ENCODE peak calls at places on chromosomes 4 and X, in four cellular contexts. U is A549, I is endodermal cell, N is colonic mucosa. V is an unnamed sample.

GRCh38 chrX:81120936-81121351 is 80.8 kb downstream of the HMGN5 start:
- DNase-seq in U (peak), I (peak), N (peak), V (no peak)

GRCh38 chr4:3483471-3483921 is 20.4 kb downstream of the DOK7 start:
- DNase-seq in N (no peak), U (no peak), I (no peak), V (peak)

GRCh38 chr4:158094413-158095110 is 78.3 kb downstream of the GASK1B start:
- DNase-seq in I (peak), U (peak), N (no peak), V (no peak)

GRCh38 chr4:4443821-4444220 is 56.9 kb downstream of the NSG1 start:
- DNase-seq in U (peak), I (no peak), N (no peak), V (no peak)

GRCh38 chr4:48254381-48255072 is 15.1 kb downstream of the TEC start:
- DNase-seq in U (no peak), I (no peak), N (no peak), V (no peak)

GRCh38 chr4:25821899-25822298 is 40.9 kb downstream of the SEL1L3 start:
- DNase-seq in U (no peak), N (no peak), I (no peak), V (no peak)

GRCh38 chrX:18833071-18833731 is 125.8 kb downstream of the PPEF1 start:
- DNase-seq in I (no peak), U (no peak), N (no peak), V (peak)

GRCh38 chrX:155179343-155179997 is 36.8 kb upstream of the VBP1 start:
- DNase-seq in I (no peak), N (no peak), U (no peak), V (no peak)

GRCh38 chrX:45266456-45266855 is 65.8 kb upstream of the DIPK2B start:
- DNase-seq in N (no peak), I (no peak), U (no peak), V (no peak)

GRCh38 chr4:4667643-4668081 is 125.8 kb upstream of the STX18 start:
- DNase-seq in U (no peak), I (peak), N (no peak), V (no peak)

GRCh38 chr4:65845169-65845568 is 174.9 kb upstream of the EPHA5 start:
- DNase-seq in I (no peak), U (no peak), N (no peak), V (no peak)

GRCh38 chr4:72457158-72457557 is 111.9 kb downstream of the ADAMTS3 start:
- DNase-seq in I (no peak), U (no peak), N (no peak), V (no peak)

GRCh38 chr4:106704253-106704870 is 331.8 kb downstream of the DKK2 start:
- DNase-seq in I (no peak), U (no peak), N (no peak), V (no peak)
- H3K4me3 ChIP-seq in I (no peak), U (no peak), N (no peak), V (no peak)

GRCh38 chr4:76211769-76212168 is 1.9 kb downstream of the SCARB2 start:
- DNase-seq in N (peak), U (no peak), I (no peak), V (no peak)
- H3K4me3 ChIP-seq in N (peak), U (no peak), I (peak), V (peak)

GRCh38 chr4:62711575-62711974 is 1511.4 kb downstream of the ADGRL3 start:
- DNase-seq in N (no peak), I (no peak), U (no peak), V (no peak)

GRCh38 chr4:62706423-62706822 is 1506.3 kb downstream of the ADGRL3 start:
- DNase-seq in U (no peak), I (peak), N (no peak), V (no peak)

DNA sequence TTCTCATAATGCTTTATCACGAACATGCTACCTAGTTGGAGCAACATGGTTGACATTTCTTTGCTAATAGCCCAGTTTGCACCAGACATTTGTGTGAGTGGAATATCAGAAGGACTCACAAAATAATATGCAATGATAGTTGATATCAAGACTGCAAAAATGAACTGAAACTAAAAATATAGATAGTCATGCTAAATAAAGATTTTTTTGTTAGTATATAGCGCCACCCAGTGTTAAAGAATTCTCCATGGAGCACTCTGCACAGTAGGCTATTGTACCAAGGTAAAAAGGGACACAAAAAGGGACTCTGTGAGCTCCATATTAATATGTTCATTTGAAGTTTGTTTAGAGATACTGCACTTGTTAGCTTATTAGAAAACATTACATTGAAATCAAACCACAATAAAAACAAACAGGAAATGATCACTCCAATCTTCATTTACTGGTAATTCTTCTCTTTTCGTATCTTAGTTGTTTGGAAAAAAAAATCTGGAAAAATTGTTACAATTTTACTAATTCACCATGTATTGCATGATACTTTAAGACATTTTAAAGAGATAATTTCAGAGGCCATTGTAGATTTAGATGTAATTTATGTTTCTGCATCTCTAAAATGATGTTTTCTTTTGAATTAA is 1509.6 kb downstream of the ADGRL3 start:
- DNase-seq in I (no peak), N (no peak), U (peak), V (no peak)
- H3K4me3 ChIP-seq in I (no peak), N (no peak), U (no peak), V (no peak)

GRCh38 chrX:115284877-115285276 is 4.6 kb upstream of the LUZP4 start:
- DNase-seq in U (no peak), I (no peak), N (no peak), V (no peak)

GRCh38 chrX:115289465-115289864 is at the start of gene LUZP4:
- DNase-seq in N (no peak), U (no peak), I (no peak), V (no peak)
- H3K4me3 ChIP-seq in N (no peak), U (no peak), I (no peak), V (no peak)

GRCh38 chrX:41009816-41010187 is 75.4 kb upstream of the USP9X start:
- DNase-seq in I (no peak), U (no peak), N (no peak), V (no peak)
- H3K4me3 ChIP-seq in I (no peak), U (peak), N (no peak), V (no peak)

V was measured in right atrium auricular region.